ENCODE peak calls at places on chromosomes 12 and 14, in five cellular contexts. E, P, A, N and D are unnamed samples.
A peak's percentile ranks its signal among the peaks of the same experiment; 100 is the strongest.

GRCh38 chr12:89349814-89350213 is 2.5 kb downstream of the DUSP6 start:
- DNase-seq in A (peak; percentile 77), E (no peak), N (peak; percentile 78), P (peak; percentile 54), D (peak; percentile 53)

GRCh38 chr12:101794574-101794973 is 36.2 kb downstream of the GNPTAB start:
- DNase-seq in N (no peak), P (no peak), A (peak; percentile 7), E (no peak), D (no peak)

GRCh38 chr12:54624316-54625279 is 10.1 kb downstream of the LACRT start:
- DNase-seq in P (no peak), E (no peak), N (peak; percentile 6), A (no peak), D (no peak)

GRCh38 chr14:104037903-104038302 is 47.6 kb upstream of the ASPG start:
- DNase-seq in N (no peak), P (no peak), E (no peak), A (peak; percentile 6), D (no peak)

GRCh38 chr14:44963775-44964380 is 1.9 kb downstream of the TOGARAM1 start:
- DNase-seq in P (no peak), A (peak; percentile 43), E (no peak), N (no peak), D (no peak)

GRCh38 chr14:100408350-100409015 is 85.3 kb downstream of the SLC25A47 start:
- DNase-seq in E (peak; percentile 57), P (peak; percentile 64), N (peak; percentile 86), A (peak; percentile 52), D (peak; percentile 89)

GRCh38 chr12:27974735-27975221 is 2.2 kb upstream of the PTHLH start:
- DNase-seq in A (no peak), N (no peak), P (no peak), E (no peak), D (no peak)

GRCh38 chr14:20690848-20691640 is 2.5 kb downstream of the ANG start:
- DNase-seq in A (peak; percentile 79), N (peak; percentile 83), P (peak; percentile 74), E (peak; percentile 73), D (no peak)

GRCh38 chr14:71442503-71442902 is 489.7 kb upstream of the RGS6 start:
- DNase-seq in A (no peak), E (no peak), P (no peak), N (no peak), D (no peak)

GRCh38 chr12:68871899-68872298 is 61.1 kb downstream of the CPM start:
- DNase-seq in E (no peak), N (peak; percentile 41), P (peak; percentile 37), A (peak; percentile 40), D (no peak)

GRCh38 chr12:100845095-100845494 is 50.5 kb downstream of the ANO4 start:
- DNase-seq in N (no peak), P (peak; percentile 54), E (no peak), A (no peak), D (no peak)

GRCh38 chr14:59187802-59188460 is 536 bp upstream of the DAAM1 start:
- DNase-seq in A (no peak), P (no peak), N (no peak), E (peak; percentile 69), D (peak; percentile 49)

GRCh38 chr14:71166434-71166833 is 259.2 kb downstream of the PCNX1 start:
- DNase-seq in E (no peak), N (peak; percentile 90), P (peak; percentile 75), A (peak; percentile 68), D (no peak)

GRCh38 chr12:26029741-26030033 is 71.2 kb downstream of the RASSF8 start:
- DNase-seq in A (peak; percentile 49), N (no peak), E (no peak), P (no peak), D (no peak)

GRCh38 chr12:77679701-77680100 is 151.0 kb upstream of the NAV3 start:
- DNase-seq in A (no peak), P (no peak), E (no peak), N (no peak), D (no peak)

GRCh38 chr14:54610051-54610977 is 43.4 kb downstream of the SAMD4A start:
- DNase-seq in N (peak; percentile 36), P (no peak), A (peak; percentile 57), E (no peak), D (no peak)

GRCh38 chr14:74400328-74400727 is 25.7 kb downstream of the SYNDIG1L start:
- DNase-seq in E (no peak), A (no peak), P (no peak), N (peak; percentile 16), D (no peak)
- TF ChIP-seq CTCF in E (no peak), A (peak; percentile 9), P (no peak), N (peak; percentile 22), D (no peak)

GRCh38 chr12:108297895-108298760 is 41.0 kb downstream of the CMKLR1 start:
- DNase-seq in E (no peak), P (no peak), A (no peak), N (no peak), D (no peak)
- TF ChIP-seq CTCF in E (no peak), P (no peak), A (no peak), N (no peak), D (no peak)

DNA sequence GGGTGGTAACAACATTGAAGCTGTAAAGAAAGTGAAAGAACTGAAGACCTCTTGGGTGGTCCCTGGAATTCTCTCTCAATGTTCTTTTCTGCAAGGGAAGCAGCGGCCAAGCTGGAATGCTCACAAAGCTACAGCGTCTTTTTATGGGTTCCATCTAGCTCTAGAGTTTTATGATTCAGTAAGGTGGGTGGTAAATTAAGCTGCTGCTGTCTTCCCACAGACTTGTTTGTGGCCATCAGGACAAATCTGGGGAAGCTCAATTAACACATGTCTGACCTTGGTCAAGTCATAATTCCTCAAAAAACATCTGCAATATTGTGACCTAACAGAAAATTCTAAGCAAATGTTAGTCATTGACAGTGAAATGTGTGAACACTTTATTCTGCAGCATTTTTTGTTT is 139.1 kb downstream of the MED13L start:
- DNase-seq in P (no peak), N (peak; percentile 29), A (peak; percentile 57), E (no peak), D (no peak)
- TF ChIP-seq CTCF in P (no peak), N (no peak), A (no peak), E (no peak), D (no peak)

GRCh38 chr12:48991247-48992050 is 7.7 kb downstream of the DDN start:
- DNase-seq in E (no peak), N (no peak), A (no peak), P (no peak), D (no peak)
- TF ChIP-seq CTCF in E (no peak), N (no peak), A (no peak), P (no peak), D (no peak)

GRCh38 chr12:131314524-131315090 is 360.9 kb downstream of the ADGRD1 start:
- DNase-seq in E (no peak), P (no peak), A (no peak), N (no peak), D (no peak)

GRCh38 chr12:131321988-131322387 is 368.3 kb downstream of the ADGRD1 start:
- DNase-seq in N (no peak), P (no peak), E (no peak), A (no peak), D (no peak)

GRCh38 chr12:131313635-131314034 is 359.9 kb downstream of the ADGRD1 start:
- DNase-seq in P (no peak), A (no peak), N (no peak), E (no peak), D (no peak)

GRCh38 chr12:131315601-131316000 is 361.9 kb downstream of the ADGRD1 start:
- DNase-seq in A (no peak), P (no peak), E (no peak), N (no peak), D (no peak)

GRCh38 chr12:131318045-131318685 is 364.5 kb downstream of the ADGRD1 start:
- DNase-seq in N (no peak), E (no peak), P (no peak), A (no peak), D (no peak)
- TF ChIP-seq CTCF in N (no peak), E (no peak), P (no peak), A (no peak), D (no peak)

DNA sequence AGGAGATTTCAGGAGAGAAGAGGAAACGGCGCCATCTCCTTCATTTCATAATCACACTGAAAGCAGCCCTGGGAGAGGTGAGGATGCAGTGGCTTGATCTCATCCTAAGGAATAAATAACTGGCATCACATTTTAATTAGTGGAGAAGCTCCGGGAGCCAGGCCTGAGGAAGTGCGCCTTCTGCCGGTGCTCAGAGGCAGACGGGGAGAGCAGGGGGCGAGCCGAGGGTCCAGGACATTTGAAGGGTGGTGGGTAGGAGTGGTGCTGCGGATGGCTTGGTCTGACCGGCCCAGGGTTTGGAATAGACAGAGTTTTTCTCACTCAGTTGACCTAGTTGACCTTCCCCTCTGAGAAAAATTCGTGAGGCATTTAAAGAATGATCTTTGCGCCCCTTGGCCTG is 265.0 kb downstream of the CACNA1C start:
- DNase-seq in E (no peak), A (no peak), P (no peak), N (no peak), D (no peak)
- TF ChIP-seq CTCF in E (no peak), A (no peak), P (no peak), N (no peak), D (no peak)

DNA sequence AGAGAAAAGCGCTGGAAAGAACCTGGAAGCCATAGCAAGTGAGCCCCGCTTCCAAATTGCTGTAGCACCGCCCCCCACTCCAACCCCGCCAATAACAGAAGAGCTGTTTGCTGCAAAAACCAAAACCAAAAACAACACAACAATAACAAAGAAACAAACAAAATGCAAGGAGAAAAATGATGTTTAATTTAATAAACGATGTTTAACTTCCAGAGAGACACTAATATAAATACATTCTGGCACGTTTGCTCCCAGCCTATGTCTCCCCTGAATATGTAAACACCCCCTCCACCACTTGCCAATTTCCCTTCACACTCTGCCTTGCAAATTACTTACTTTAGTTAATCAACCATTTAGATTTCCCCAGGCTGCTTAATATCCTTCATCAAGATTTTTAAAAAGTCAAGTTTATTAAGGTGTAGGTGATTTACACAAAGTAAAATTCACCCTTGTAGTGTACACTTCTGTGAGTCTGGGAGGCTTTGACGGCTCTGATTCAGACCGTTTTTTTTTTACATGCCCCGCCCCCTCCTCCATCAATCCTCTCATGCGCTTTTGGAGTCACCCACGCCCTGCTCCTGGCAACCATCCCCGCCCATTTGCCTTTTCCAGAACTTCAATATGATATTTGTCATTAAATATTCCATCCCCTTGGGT is 482 bp upstream of the IFI27L2 start:
- DNase-seq in N (peak; percentile 64), A (peak; percentile 75), E (no peak), P (peak; percentile 80), D (no peak)
- TF ChIP-seq CTCF in N (no peak), A (no peak), E (no peak), P (no peak), D (peak; percentile 6)

DNA sequence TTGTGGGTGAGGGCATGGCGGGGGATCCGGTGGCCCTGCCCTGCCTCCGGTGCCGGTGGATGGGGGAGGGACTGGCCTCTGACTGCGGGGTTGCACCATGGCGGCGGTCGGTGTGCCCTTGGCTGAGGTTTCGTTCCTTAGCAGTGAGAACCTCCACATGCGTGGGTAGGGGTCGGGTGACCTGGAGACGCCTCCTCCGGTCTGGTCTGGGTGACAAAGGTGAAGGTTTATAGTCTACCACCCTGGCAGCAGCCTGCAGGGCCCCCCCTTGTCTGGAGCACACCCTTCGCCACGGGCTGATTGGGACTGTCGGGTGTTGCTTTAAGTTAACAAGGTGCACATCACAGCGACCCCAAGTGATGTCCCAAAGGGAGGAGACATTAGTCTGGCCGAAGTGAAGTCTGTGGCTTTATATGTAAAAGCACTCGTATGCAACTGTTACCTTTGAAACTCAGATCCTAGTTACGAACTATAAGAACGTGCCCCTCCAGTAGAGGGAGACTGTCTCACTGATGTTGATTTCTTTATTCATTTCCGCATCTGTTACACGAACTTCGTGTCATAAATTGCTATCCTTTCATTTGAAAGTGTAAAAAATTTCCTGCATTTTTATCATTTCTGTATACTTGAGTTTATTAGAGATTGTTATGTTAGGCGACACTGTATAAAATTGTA is 74.4 kb downstream of the WDR20 start:
- DNase-seq in N (no peak), E (no peak), A (peak; percentile 31), P (no peak), D (peak; percentile 36)
- TF ChIP-seq CTCF in N (no peak), E (no peak), A (peak; percentile 35), P (peak; percentile 7), D (no peak)